ENCODE peak calls at places on chromosome 5, in seven cellular contexts. One of them, this sample, is unnamed.

GRCh38 chr5:157259699-157260098 is 6.2 kb upstream of the CYFIP2 start:
- DNase-seq in CD8-positive, alpha-beta T cell: no peak
- DNase-seq in heart left ventricle: no peak
- DNase-seq in bronchial epithelial cell: no peak
- DNase-seq in Panc1: no peak
- DNase-seq in left ventricle myocardium inferior: no peak
- DNase-seq in tibial artery: no peak
- DNase-seq in this sample: no peak

GRCh38 chr5:90968319-90968718 is 409.7 kb downstream of the ADGRV1 start:
- DNase-seq in CD8-positive, alpha-beta T cell: no peak
- DNase-seq in heart left ventricle: no peak
- DNase-seq in bronchial epithelial cell: no peak
- DNase-seq in Panc1: no peak
- DNase-seq in left ventricle myocardium inferior: no peak
- DNase-seq in tibial artery: no peak
- DNase-seq in this sample: no peak

GRCh38 chr5:24644757-24645156 is at the start of gene CDH10:
- DNase-seq in CD8-positive, alpha-beta T cell: no peak
- DNase-seq in heart left ventricle: peak
- DNase-seq in bronchial epithelial cell: peak
- DNase-seq in Panc1: no peak
- DNase-seq in left ventricle myocardium inferior: no peak
- DNase-seq in tibial artery: no peak
- DNase-seq in this sample: no peak

GRCh38 chr5:122715095-122715494 is 59.8 kb upstream of the SNX2 start:
- DNase-seq in CD8-positive, alpha-beta T cell: no peak
- DNase-seq in heart left ventricle: no peak
- DNase-seq in bronchial epithelial cell: peak
- DNase-seq in Panc1: no peak
- DNase-seq in left ventricle myocardium inferior: no peak
- DNase-seq in tibial artery: no peak
- DNase-seq in this sample: no peak

GRCh38 chr5:83306572-83307241 is 164.8 kb upstream of the VCAN start:
- DNase-seq in CD8-positive, alpha-beta T cell: no peak
- DNase-seq in heart left ventricle: peak
- DNase-seq in bronchial epithelial cell: peak
- DNase-seq in Panc1: no peak
- DNase-seq in left ventricle myocardium inferior: peak
- DNase-seq in tibial artery: peak
- DNase-seq in this sample: peak

GRCh38 chr5:2465383-2465782 is 286.1 kb downstream of the IRX2 start:
- DNase-seq in CD8-positive, alpha-beta T cell: no peak
- DNase-seq in heart left ventricle: no peak
- DNase-seq in bronchial epithelial cell: no peak
- DNase-seq in Panc1: no peak
- DNase-seq in left ventricle myocardium inferior: no peak
- DNase-seq in tibial artery: no peak
- DNase-seq in this sample: no peak

GRCh38 chr5:174409070-174409469 is 315.3 kb upstream of the MSX2 start:
- DNase-seq in CD8-positive, alpha-beta T cell: no peak
- DNase-seq in heart left ventricle: no peak
- DNase-seq in bronchial epithelial cell: no peak
- DNase-seq in Panc1: no peak
- DNase-seq in left ventricle myocardium inferior: no peak
- DNase-seq in tibial artery: no peak
- DNase-seq in this sample: no peak

GRCh38 chr5:140116716-140117115 is 2.8 kb downstream of the PURA start:
- DNase-seq in CD8-positive, alpha-beta T cell: no peak
- DNase-seq in heart left ventricle: no peak
- DNase-seq in bronchial epithelial cell: no peak
- DNase-seq in Panc1: no peak
- DNase-seq in left ventricle myocardium inferior: no peak
- DNase-seq in tibial artery: no peak
- DNase-seq in this sample: no peak

GRCh38 chr5:133397432-133397831 is 214.9 kb downstream of the FSTL4 start:
- DNase-seq in CD8-positive, alpha-beta T cell: no peak
- DNase-seq in heart left ventricle: no peak
- DNase-seq in bronchial epithelial cell: no peak
- DNase-seq in Panc1: no peak
- DNase-seq in left ventricle myocardium inferior: no peak
- DNase-seq in tibial artery: no peak
- DNase-seq in this sample: peak

GRCh38 chr5:126809932-126810331 is 33.0 kb downstream of the LMNB1 start:
- DNase-seq in CD8-positive, alpha-beta T cell: no peak
- DNase-seq in heart left ventricle: no peak
- DNase-seq in bronchial epithelial cell: peak
- DNase-seq in Panc1: no peak
- DNase-seq in left ventricle myocardium inferior: no peak
- DNase-seq in tibial artery: no peak
- DNase-seq in this sample: no peak

GRCh38 chr5:28580616-28581015 is 1542.2 kb upstream of the CDH9 start:
- DNase-seq in CD8-positive, alpha-beta T cell: no peak
- DNase-seq in heart left ventricle: no peak
- DNase-seq in bronchial epithelial cell: peak
- DNase-seq in Panc1: no peak
- DNase-seq in left ventricle myocardium inferior: no peak
- DNase-seq in tibial artery: no peak
- DNase-seq in this sample: no peak

GRCh38 chr5:83072946-83073345 is 4.2 kb downstream of the TMEM167A start:
- DNase-seq in CD8-positive, alpha-beta T cell: no peak
- DNase-seq in heart left ventricle: no peak
- DNase-seq in bronchial epithelial cell: no peak
- DNase-seq in Panc1: no peak
- DNase-seq in left ventricle myocardium inferior: no peak
- DNase-seq in tibial artery: no peak
- DNase-seq in this sample: no peak

GRCh38 chr5:61822584-61822983 is 483.4 kb upstream of the KIF2A start:
- DNase-seq in CD8-positive, alpha-beta T cell: no peak
- DNase-seq in heart left ventricle: no peak
- DNase-seq in bronchial epithelial cell: no peak
- DNase-seq in Panc1: no peak
- DNase-seq in left ventricle myocardium inferior: no peak
- DNase-seq in tibial artery: no peak
- DNase-seq in this sample: no peak

GRCh38 chr5:42377496-42377895 is 45.7 kb upstream of the GHR start:
- DNase-seq in CD8-positive, alpha-beta T cell: no peak
- DNase-seq in heart left ventricle: no peak
- DNase-seq in bronchial epithelial cell: peak
- DNase-seq in Panc1: no peak
- DNase-seq in left ventricle myocardium inferior: no peak
- DNase-seq in tibial artery: no peak
- DNase-seq in this sample: no peak

DNA sequence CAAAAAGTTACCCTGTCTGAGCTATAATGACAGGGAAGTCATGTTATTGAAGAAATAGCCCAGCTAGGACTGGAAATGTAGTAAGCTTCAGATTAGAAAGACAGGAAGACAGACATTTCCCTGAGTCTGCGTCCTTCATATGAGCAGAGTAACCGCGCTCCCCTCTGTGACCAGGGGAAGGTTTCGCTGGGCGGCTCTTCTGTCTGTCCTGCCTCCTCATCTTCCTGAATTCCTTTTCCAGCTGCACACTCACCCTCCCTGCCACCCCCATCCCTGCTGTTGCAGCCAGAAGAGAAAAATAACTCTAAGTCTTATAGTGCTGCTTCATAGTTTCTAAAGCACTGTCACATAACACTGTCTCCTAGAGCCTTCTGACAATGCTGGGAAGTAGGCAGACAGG is 8.6 kb downstream of the SPARC start:
- DNase-seq in CD8-positive, alpha-beta T cell: no peak
- DNase-seq in heart left ventricle: no peak
- DNase-seq in bronchial epithelial cell: no peak
- DNase-seq in Panc1: no peak
- DNase-seq in left ventricle myocardium inferior: peak
- DNase-seq in tibial artery: no peak
- DNase-seq in this sample: no peak
- H3K4me3 ChIP-seq in CD8-positive, alpha-beta T cell: no peak
- H3K4me3 ChIP-seq in heart left ventricle: peak
- H3K4me3 ChIP-seq in bronchial epithelial cell: no peak
- H3K4me3 ChIP-seq in Panc1: no peak
- H3K4me3 ChIP-seq in left ventricle myocardium inferior: peak
- H3K4me3 ChIP-seq in tibial artery: peak
- H3K4me3 ChIP-seq in this sample: peak

GRCh38 chr5:137515238-137515637 is 16.1 kb upstream of the SPOCK1 start:
- DNase-seq in CD8-positive, alpha-beta T cell: no peak
- DNase-seq in heart left ventricle: no peak
- DNase-seq in bronchial epithelial cell: no peak
- DNase-seq in Panc1: no peak
- DNase-seq in left ventricle myocardium inferior: no peak
- DNase-seq in tibial artery: no peak
- DNase-seq in this sample: no peak
- TF ChIP-seq CTCF in CD8-positive, alpha-beta T cell: no peak
- TF ChIP-seq CTCF in heart left ventricle: no peak
- TF ChIP-seq CTCF in bronchial epithelial cell: no peak
- TF ChIP-seq CTCF in Panc1: no peak
- TF ChIP-seq CTCF in left ventricle myocardium inferior: no peak
- TF ChIP-seq CTCF in tibial artery: no peak
- TF ChIP-seq CTCF in this sample: no peak

GRCh38 chr5:36059571-36060515 is 6.8 kb downstream of the UGT3A2 start:
- DNase-seq in CD8-positive, alpha-beta T cell: no peak
- DNase-seq in heart left ventricle: no peak
- DNase-seq in bronchial epithelial cell: peak
- DNase-seq in Panc1: no peak
- DNase-seq in left ventricle myocardium inferior: no peak
- DNase-seq in tibial artery: no peak
- DNase-seq in this sample: no peak
- H3K4me3 ChIP-seq in CD8-positive, alpha-beta T cell: no peak
- H3K4me3 ChIP-seq in heart left ventricle: no peak
- H3K4me3 ChIP-seq in bronchial epithelial cell: no peak
- H3K4me3 ChIP-seq in Panc1: peak
- H3K4me3 ChIP-seq in left ventricle myocardium inferior: no peak
- H3K4me3 ChIP-seq in tibial artery: no peak
- H3K4me3 ChIP-seq in this sample: no peak

GRCh38 chr5:138610468-138611294 is 35.5 kb upstream of the HSPA9 start:
- DNase-seq in CD8-positive, alpha-beta T cell: no peak
- DNase-seq in heart left ventricle: no peak
- DNase-seq in bronchial epithelial cell: no peak
- DNase-seq in Panc1: no peak
- DNase-seq in left ventricle myocardium inferior: peak
- DNase-seq in tibial artery: no peak
- DNase-seq in this sample: no peak
- TF ChIP-seq CTCF in CD8-positive, alpha-beta T cell: no peak
- TF ChIP-seq CTCF in heart left ventricle: peak
- TF ChIP-seq CTCF in bronchial epithelial cell: peak
- TF ChIP-seq CTCF in Panc1: peak
- TF ChIP-seq CTCF in left ventricle myocardium inferior: peak
- TF ChIP-seq CTCF in tibial artery: no peak
- TF ChIP-seq CTCF in this sample: no peak

GRCh38 chr5:132254321-132254977 is 3.0 kb upstream of the PDLIM4 start:
- DNase-seq in CD8-positive, alpha-beta T cell: no peak
- DNase-seq in heart left ventricle: peak
- DNase-seq in bronchial epithelial cell: no peak
- DNase-seq in Panc1: no peak
- DNase-seq in left ventricle myocardium inferior: peak
- DNase-seq in tibial artery: peak
- DNase-seq in this sample: peak

GRCh38 chr5:132256086-132256782 is 1.3 kb upstream of the PDLIM4 start:
- DNase-seq in CD8-positive, alpha-beta T cell: no peak
- DNase-seq in heart left ventricle: no peak
- DNase-seq in bronchial epithelial cell: no peak
- DNase-seq in Panc1: no peak
- DNase-seq in left ventricle myocardium inferior: no peak
- DNase-seq in tibial artery: no peak
- DNase-seq in this sample: peak

GRCh38 chr5:132258102-132259060 is 885 bp downstream of the PDLIM4 start:
- DNase-seq in CD8-positive, alpha-beta T cell: peak
- DNase-seq in heart left ventricle: no peak
- DNase-seq in bronchial epithelial cell: peak
- DNase-seq in Panc1: no peak
- DNase-seq in left ventricle myocardium inferior: no peak
- DNase-seq in tibial artery: peak
- DNase-seq in this sample: peak

GRCh38 chr5:132257131-132258101 is at the start of gene PDLIM4:
- DNase-seq in CD8-positive, alpha-beta T cell: peak
- DNase-seq in heart left ventricle: no peak
- DNase-seq in bronchial epithelial cell: no peak
- DNase-seq in Panc1: no peak
- DNase-seq in left ventricle myocardium inferior: no peak
- DNase-seq in tibial artery: peak
- DNase-seq in this sample: peak

GRCh38 chr5:132256783-132257130 is 739 bp upstream of the PDLIM4 start:
- DNase-seq in CD8-positive, alpha-beta T cell: no peak
- DNase-seq in heart left ventricle: no peak
- DNase-seq in bronchial epithelial cell: no peak
- DNase-seq in Panc1: no peak
- DNase-seq in left ventricle myocardium inferior: no peak
- DNase-seq in tibial artery: no peak
- DNase-seq in this sample: no peak
- H3K4me3 ChIP-seq in CD8-positive, alpha-beta T cell: no peak
- H3K4me3 ChIP-seq in heart left ventricle: peak
- H3K4me3 ChIP-seq in bronchial epithelial cell: no peak
- H3K4me3 ChIP-seq in Panc1: peak
- H3K4me3 ChIP-seq in left ventricle myocardium inferior: peak
- H3K4me3 ChIP-seq in tibial artery: peak
- H3K4me3 ChIP-seq in this sample: peak

DNA sequence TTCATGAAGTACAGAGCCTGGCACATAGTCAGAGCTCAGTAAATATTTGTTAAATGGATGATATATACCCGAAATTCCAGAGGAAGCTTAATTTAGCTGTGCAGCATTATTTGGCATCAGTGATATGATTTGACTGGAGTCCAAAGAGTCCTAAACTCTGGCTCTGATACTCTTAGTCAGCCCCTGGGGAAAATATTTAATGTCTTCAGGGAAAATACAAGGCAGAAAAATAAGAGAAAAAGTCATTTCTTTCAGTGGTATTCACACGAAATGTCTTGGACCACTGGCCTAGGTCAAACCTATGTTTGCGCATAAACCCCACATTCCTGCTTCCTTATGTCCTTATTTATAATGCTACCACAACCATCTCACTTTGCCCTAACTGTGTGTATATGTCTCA is 23.8 kb downstream of the GLRA1 start:
- DNase-seq in CD8-positive, alpha-beta T cell: no peak
- DNase-seq in heart left ventricle: no peak
- DNase-seq in bronchial epithelial cell: no peak
- DNase-seq in Panc1: no peak
- DNase-seq in left ventricle myocardium inferior: no peak
- DNase-seq in tibial artery: no peak
- DNase-seq in this sample: no peak
- TF ChIP-seq CTCF in CD8-positive, alpha-beta T cell: no peak
- TF ChIP-seq CTCF in heart left ventricle: no peak
- TF ChIP-seq CTCF in bronchial epithelial cell: no peak
- TF ChIP-seq CTCF in Panc1: no peak
- TF ChIP-seq CTCF in left ventricle myocardium inferior: no peak
- TF ChIP-seq CTCF in tibial artery: no peak
- TF ChIP-seq CTCF in this sample: no peak

GRCh38 chr5:143153332-143154119 is 250.0 kb downstream of the NR3C1 start:
- DNase-seq in CD8-positive, alpha-beta T cell: no peak
- DNase-seq in heart left ventricle: peak
- DNase-seq in bronchial epithelial cell: no peak
- DNase-seq in Panc1: no peak
- DNase-seq in left ventricle myocardium inferior: peak
- DNase-seq in tibial artery: peak
- DNase-seq in this sample: peak
- H3K4me3 ChIP-seq in CD8-positive, alpha-beta T cell: no peak
- H3K4me3 ChIP-seq in heart left ventricle: no peak
- H3K4me3 ChIP-seq in bronchial epithelial cell: no peak
- H3K4me3 ChIP-seq in Panc1: no peak
- H3K4me3 ChIP-seq in left ventricle myocardium inferior: no peak
- H3K4me3 ChIP-seq in tibial artery: peak
- H3K4me3 ChIP-seq in this sample: peak